ENCODE peak calls at places on chromosomes 16 and 17, in eight cellular contexts. One of them, this sample, is unnamed. For H3K4me1 and H3K9me2, the result is how much of the 10 kb centered on the place peaks cover.

GRCh38 chr16:54191163-54191562 is 95.4 kb downstream of the IRX3 start:
- DNase-seq in PC-9: no peak
- DNase-seq in OCI-LY7: no peak
- DNase-seq in MM.1S: no peak
- DNase-seq in HCT116: no peak
- DNase-seq in SK-N-SH: no peak
- DNase-seq in GM23338: no peak
- DNase-seq in hepatocyte: no peak
- DNase-seq in this sample: no peak

GRCh38 chr16:71358464-71359031 is at the start of gene CALB2:
- DNase-seq in GM23338: peak
- DNase-seq in MM.1S: peak
- DNase-seq in PC-9: peak
- DNase-seq in hepatocyte: peak
- DNase-seq in SK-N-SH: peak
- DNase-seq in OCI-LY7: peak
- DNase-seq in HCT116: no peak
- DNase-seq in this sample: peak

GRCh38 chr17:3982113-3982512 is 17.9 kb upstream of the ATP2A3 start:
- DNase-seq in HCT116: no peak
- DNase-seq in PC-9: no peak
- DNase-seq in GM23338: no peak
- DNase-seq in hepatocyte: no peak
- DNase-seq in OCI-LY7: no peak
- DNase-seq in SK-N-SH: peak
- DNase-seq in MM.1S: no peak
- DNase-seq in this sample: no peak

GRCh38 chr16:27801259-27801945 is 251.5 kb downstream of the KATNIP start:
- DNase-seq in OCI-LY7: no peak
- DNase-seq in SK-N-SH: no peak
- DNase-seq in MM.1S: no peak
- DNase-seq in PC-9: no peak
- DNase-seq in HCT116: no peak
- DNase-seq in GM23338: no peak
- DNase-seq in hepatocyte: no peak
- DNase-seq in this sample: no peak

GRCh38 chr16:49700222-49700927 is 155.5 kb downstream of the ZNF423 start:
- DNase-seq in MM.1S: no peak
- DNase-seq in hepatocyte: peak
- DNase-seq in SK-N-SH: peak
- DNase-seq in PC-9: no peak
- DNase-seq in HCT116: no peak
- DNase-seq in GM23338: peak
- DNase-seq in OCI-LY7: no peak
- DNase-seq in this sample: no peak

GRCh38 chr17:79838541-79839274 is 532 bp downstream of the CBX4 start:
- DNase-seq in PC-9: peak
- DNase-seq in GM23338: peak
- DNase-seq in SK-N-SH: peak
- DNase-seq in HCT116: no peak
- DNase-seq in OCI-LY7: peak
- DNase-seq in MM.1S: peak
- DNase-seq in hepatocyte: peak
- DNase-seq in this sample: peak

GRCh38 chr16:57324649-57325223 is 33.8 kb upstream of the CCL22 start:
- DNase-seq in HCT116: no peak
- DNase-seq in hepatocyte: no peak
- DNase-seq in OCI-LY7: no peak
- DNase-seq in SK-N-SH: no peak
- DNase-seq in GM23338: no peak
- DNase-seq in MM.1S: no peak
- DNase-seq in PC-9: no peak
- DNase-seq in this sample: no peak

GRCh38 chr17:72614871-72615626 is 477.4 kb downstream of the SLC39A11 start:
- DNase-seq in hepatocyte: peak
- DNase-seq in GM23338: peak
- DNase-seq in PC-9: no peak
- DNase-seq in HCT116: peak
- DNase-seq in MM.1S: no peak
- DNase-seq in OCI-LY7: no peak
- DNase-seq in SK-N-SH: no peak
- DNase-seq in this sample: peak

GRCh38 chr17:67290994-67291362 is 46.0 kb upstream of the HELZ start:
- DNase-seq in OCI-LY7: no peak
- DNase-seq in HCT116: no peak
- DNase-seq in PC-9: no peak
- DNase-seq in hepatocyte: no peak
- DNase-seq in GM23338: no peak
- DNase-seq in MM.1S: no peak
- DNase-seq in SK-N-SH: peak
- DNase-seq in this sample: no peak

GRCh38 chr16:60166111-60166510 is 1432.0 kb upstream of the GOT2 start:
- DNase-seq in SK-N-SH: no peak
- DNase-seq in OCI-LY7: no peak
- DNase-seq in hepatocyte: no peak
- DNase-seq in PC-9: no peak
- DNase-seq in GM23338: no peak
- DNase-seq in HCT116: no peak
- DNase-seq in MM.1S: no peak
- DNase-seq in this sample: peak

GRCh38 chr17:77208217-77208808 is 67.5 kb downstream of the SEC14L1 start:
- DNase-seq in hepatocyte: peak
- DNase-seq in GM23338: peak
- DNase-seq in OCI-LY7: no peak
- DNase-seq in PC-9: no peak
- DNase-seq in HCT116: no peak
- DNase-seq in SK-N-SH: no peak
- DNase-seq in MM.1S: peak
- DNase-seq in this sample: no peak

GRCh38 chr17:9363440-9364350 is 211.9 kb downstream of the STX8 start:
- DNase-seq in GM23338: no peak
- DNase-seq in OCI-LY7: no peak
- DNase-seq in PC-9: no peak
- DNase-seq in MM.1S: no peak
- DNase-seq in hepatocyte: no peak
- DNase-seq in SK-N-SH: no peak
- DNase-seq in HCT116: peak
- DNase-seq in this sample: peak

GRCh38 chr17:77526728-77527355 is 386.1 kb downstream of the SEC14L1 start:
- DNase-seq in HCT116: no peak
- DNase-seq in SK-N-SH: no peak
- DNase-seq in OCI-LY7: no peak
- DNase-seq in hepatocyte: no peak
- DNase-seq in MM.1S: no peak
- DNase-seq in PC-9: no peak
- DNase-seq in GM23338: no peak
- DNase-seq in this sample: no peak

GRCh38 chr16:65884018-65884417 is 482.5 kb upstream of the CDH5 start:
- DNase-seq in hepatocyte: no peak
- DNase-seq in PC-9: no peak
- DNase-seq in OCI-LY7: no peak
- DNase-seq in GM23338: no peak
- DNase-seq in SK-N-SH: no peak
- DNase-seq in HCT116: no peak
- DNase-seq in MM.1S: no peak
- DNase-seq in this sample: peak

GRCh38 chr16:67216612-67217490 is 10.1 kb upstream of the TMEM208 start:
- DNase-seq in PC-9: no peak
- DNase-seq in OCI-LY7: no peak
- DNase-seq in hepatocyte: no peak
- DNase-seq in SK-N-SH: peak
- DNase-seq in MM.1S: no peak
- DNase-seq in GM23338: no peak
- DNase-seq in HCT116: no peak
- DNase-seq in this sample: no peak

GRCh38 chr16:68273459-68273858 is 9.1 kb downstream of the SLC7A6 start:
- DNase-seq in PC-9: no peak
- DNase-seq in GM23338: no peak
- DNase-seq in OCI-LY7: no peak
- DNase-seq in SK-N-SH: no peak
- DNase-seq in hepatocyte: no peak
- DNase-seq in HCT116: no peak
- DNase-seq in MM.1S: no peak
- DNase-seq in this sample: no peak

GRCh38 chr16:16116841-16117240 is 106.5 kb downstream of the ABCC6 start:
- DNase-seq in SK-N-SH: no peak
- DNase-seq in MM.1S: no peak
- DNase-seq in OCI-LY7: no peak
- DNase-seq in PC-9: no peak
- DNase-seq in HCT116: no peak
- DNase-seq in hepatocyte: no peak
- DNase-seq in GM23338: no peak
- DNase-seq in this sample: no peak

GRCh38 chr17:32913593-32913992 is 14.4 kb upstream of the TMEM98 start:
- DNase-seq in MM.1S: no peak
- DNase-seq in OCI-LY7: no peak
- DNase-seq in hepatocyte: no peak
- DNase-seq in GM23338: no peak
- DNase-seq in SK-N-SH: no peak
- DNase-seq in HCT116: no peak
- DNase-seq in PC-9: no peak
- DNase-seq in this sample: no peak

GRCh38 chr17:45413498-45413923 is 19.2 kb downstream of the ARHGAP27 start:
- DNase-seq in PC-9: no peak
- DNase-seq in MM.1S: no peak
- DNase-seq in SK-N-SH: no peak
- DNase-seq in GM23338: no peak
- DNase-seq in OCI-LY7: no peak
- DNase-seq in hepatocyte: peak
- DNase-seq in HCT116: no peak
- DNase-seq in this sample: no peak

GRCh38 chr17:81387235-81388060 is 7.8 kb upstream of the BAHCC1 start:
- DNase-seq in HCT116: no peak
- DNase-seq in PC-9: peak
- DNase-seq in GM23338: peak
- DNase-seq in MM.1S: no peak
- DNase-seq in SK-N-SH: peak
- DNase-seq in hepatocyte: peak
- DNase-seq in OCI-LY7: no peak
- DNase-seq in this sample: peak

GRCh38 chr16:17590711-17591654 is 120.2 kb upstream of the XYLT1 start:
- DNase-seq in HCT116: no peak
- DNase-seq in MM.1S: no peak
- DNase-seq in hepatocyte: no peak
- DNase-seq in SK-N-SH: no peak
- DNase-seq in PC-9: no peak
- DNase-seq in GM23338: no peak
- DNase-seq in OCI-LY7: no peak
- DNase-seq in this sample: no peak

GRCh38 chr16:11613381-11614303 is 26.9 kb upstream of the LITAF start:
- DNase-seq in hepatocyte: peak
- DNase-seq in HCT116: no peak
- DNase-seq in MM.1S: no peak
- DNase-seq in PC-9: peak
- DNase-seq in OCI-LY7: peak
- DNase-seq in SK-N-SH: no peak
- DNase-seq in GM23338: no peak
- DNase-seq in this sample: peak

GRCh38 chr16:11618107-11618717 is 31.5 kb upstream of the LITAF start:
- DNase-seq in GM23338: no peak
- DNase-seq in MM.1S: no peak
- DNase-seq in OCI-LY7: no peak
- DNase-seq in HCT116: no peak
- DNase-seq in PC-9: peak
- DNase-seq in hepatocyte: no peak
- DNase-seq in SK-N-SH: no peak
- DNase-seq in this sample: no peak

GRCh38 chr16:11619327-11619851 is 32.7 kb upstream of the LITAF start:
- DNase-seq in HCT116: no peak
- DNase-seq in GM23338: no peak
- DNase-seq in OCI-LY7: peak
- DNase-seq in SK-N-SH: no peak
- DNase-seq in PC-9: peak
- DNase-seq in MM.1S: peak
- DNase-seq in hepatocyte: no peak
- DNase-seq in this sample: no peak

GRCh38 chr16:11614587-11615175 is 28.0 kb upstream of the LITAF start:
- DNase-seq in SK-N-SH: no peak
- DNase-seq in HCT116: no peak
- DNase-seq in GM23338: no peak
- DNase-seq in PC-9: no peak
- DNase-seq in OCI-LY7: no peak
- DNase-seq in MM.1S: no peak
- DNase-seq in hepatocyte: no peak
- DNase-seq in this sample: no peak

GRCh38 chr16:11615756-11616447 is 29.2 kb upstream of the LITAF start:
- DNase-seq in hepatocyte: no peak
- DNase-seq in SK-N-SH: no peak
- DNase-seq in PC-9: no peak
- DNase-seq in GM23338: peak
- DNase-seq in OCI-LY7: no peak
- DNase-seq in MM.1S: no peak
- DNase-seq in HCT116: no peak
- DNase-seq in this sample: no peak
- H3K4me1 ChIP-seq in hepatocyte: under half
- H3K4me1 ChIP-seq in SK-N-SH: under half
- H3K4me1 ChIP-seq in PC-9: half or more
- H3K4me1 ChIP-seq in GM23338: under half
- H3K4me1 ChIP-seq in OCI-LY7: half or more
- H3K4me1 ChIP-seq in MM.1S: under half
- H3K4me1 ChIP-seq in HCT116: under half
- H3K4me1 ChIP-seq in this sample: under half

GRCh38 chr17:71600137-71600789 is 520.6 kb upstream of the SOX9 start:
- DNase-seq in PC-9: no peak
- DNase-seq in SK-N-SH: no peak
- DNase-seq in GM23338: no peak
- DNase-seq in MM.1S: no peak
- DNase-seq in HCT116: no peak
- DNase-seq in hepatocyte: no peak
- DNase-seq in OCI-LY7: no peak
- DNase-seq in this sample: no peak
- H3K9me2 ChIP-seq in PC-9: under half
- H3K9me2 ChIP-seq in SK-N-SH: under half
- H3K9me2 ChIP-seq in GM23338: under half
- H3K9me2 ChIP-seq in MM.1S: under half
- H3K9me2 ChIP-seq in HCT116: under half
- H3K9me2 ChIP-seq in hepatocyte: under half
- H3K9me2 ChIP-seq in OCI-LY7: under half
- H3K9me2 ChIP-seq in this sample: under half

DNA sequence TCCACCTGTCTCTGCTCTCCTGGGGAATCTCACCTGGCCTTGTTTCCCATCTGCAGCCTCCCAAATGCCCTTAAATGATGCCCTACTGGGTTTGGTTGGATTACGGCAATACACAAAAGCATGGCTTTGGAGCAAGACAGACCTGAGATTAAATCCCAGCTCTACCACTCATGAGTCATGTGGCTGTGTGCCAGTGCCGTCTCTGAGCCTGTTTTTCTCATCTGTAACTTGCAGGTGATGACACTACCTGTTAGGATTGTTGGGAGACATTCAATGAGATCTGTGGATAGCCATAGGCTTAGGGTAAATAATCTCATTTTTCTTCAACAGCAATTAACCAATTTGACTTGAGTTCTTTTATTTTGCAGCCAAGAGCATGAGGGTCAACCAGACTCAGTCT is 240.3 kb downstream of the MAF start:
- DNase-seq in hepatocyte: no peak
- DNase-seq in PC-9: no peak
- DNase-seq in GM23338: no peak
- DNase-seq in OCI-LY7: no peak
- DNase-seq in SK-N-SH: no peak
- DNase-seq in MM.1S: no peak
- DNase-seq in HCT116: no peak
- DNase-seq in this sample: peak
- TF ChIP-seq CTCF in hepatocyte: no peak
- TF ChIP-seq CTCF in PC-9: no peak
- TF ChIP-seq CTCF in GM23338: no peak
- TF ChIP-seq CTCF in OCI-LY7: no peak
- TF ChIP-seq CTCF in SK-N-SH: no peak
- TF ChIP-seq CTCF in MM.1S: no peak
- TF ChIP-seq CTCF in HCT116: no peak
- TF ChIP-seq CTCF in this sample: no peak

GRCh38 chr17:58339775-58340622 is 11.4 kb upstream of the TSPOAP1 start:
- DNase-seq in SK-N-SH: peak
- DNase-seq in hepatocyte: no peak
- DNase-seq in GM23338: no peak
- DNase-seq in MM.1S: no peak
- DNase-seq in OCI-LY7: peak
- DNase-seq in PC-9: no peak
- DNase-seq in HCT116: no peak
- DNase-seq in this sample: no peak
- H3K4me1 ChIP-seq in SK-N-SH: under half
- H3K4me1 ChIP-seq in hepatocyte: under half
- H3K4me1 ChIP-seq in GM23338: under half
- H3K4me1 ChIP-seq in MM.1S: half or more
- H3K4me1 ChIP-seq in OCI-LY7: half or more
- H3K4me1 ChIP-seq in PC-9: under half
- H3K4me1 ChIP-seq in HCT116: under half
- H3K4me1 ChIP-seq in this sample: under half

This sample was measured in PC-3.